ENCODE peak calls at places on chromosomes 16 and 17, in four cellular contexts. One of them, this sample, is unnamed.

GRCh38 chr17:8922451-8922850 is 43.1 kb downstream of the PIK3R5 start:
- DNase-seq in upper lobe of right lung: no peak
- DNase-seq in body of pancreas: no peak
- DNase-seq in aorta: no peak
- DNase-seq in this sample: no peak

GRCh38 chr17:2695243-2695960 is 16.2 kb downstream of the CLUH start:
- DNase-seq in upper lobe of right lung: peak
- DNase-seq in aorta: peak
- DNase-seq in body of pancreas: peak
- DNase-seq in this sample: no peak

GRCh38 chr17:63495471-63495870 is 18.6 kb downstream of the ACE start:
- DNase-seq in aorta: no peak
- DNase-seq in body of pancreas: no peak
- DNase-seq in upper lobe of right lung: no peak
- DNase-seq in this sample: no peak

GRCh38 chr16:5633845-5634440 is 536.3 kb upstream of the EEF2KMT start:
- DNase-seq in upper lobe of right lung: no peak
- DNase-seq in aorta: no peak
- DNase-seq in body of pancreas: no peak
- DNase-seq in this sample: no peak

GRCh38 chr17:82257473-82257872 is 16.0 kb downstream of the CSNK1D start:
- DNase-seq in aorta: peak
- DNase-seq in upper lobe of right lung: no peak
- DNase-seq in body of pancreas: no peak
- DNase-seq in this sample: peak

GRCh38 chr16:86565644-86566511 is 751 bp upstream of the FOXC2 start:
- DNase-seq in body of pancreas: no peak
- DNase-seq in upper lobe of right lung: no peak
- DNase-seq in aorta: no peak
- DNase-seq in this sample: no peak

GRCh38 chr17:65902831-65903549 is 288.9 kb downstream of the CEP112 start:
- DNase-seq in upper lobe of right lung: no peak
- DNase-seq in aorta: no peak
- DNase-seq in body of pancreas: peak
- DNase-seq in this sample: no peak

GRCh38 chr16:87411375-87412271 is 19.5 kb downstream of the MAP1LC3B start:
- DNase-seq in body of pancreas: no peak
- DNase-seq in aorta: no peak
- DNase-seq in upper lobe of right lung: no peak
- DNase-seq in this sample: no peak

GRCh38 chr16:30076276-30076791 is 540 bp downstream of the PPP4C start:
- DNase-seq in body of pancreas: no peak
- DNase-seq in aorta: peak
- DNase-seq in upper lobe of right lung: no peak
- DNase-seq in this sample: no peak

GRCh38 chr17:76188213-76189060 is 47.4 kb upstream of the FOXJ1 start:
- DNase-seq in upper lobe of right lung: no peak
- DNase-seq in aorta: no peak
- DNase-seq in body of pancreas: no peak
- DNase-seq in this sample: no peak

GRCh38 chr17:79965806-79966205 is 69.9 kb downstream of the TBC1D16 start:
- DNase-seq in aorta: peak
- DNase-seq in upper lobe of right lung: peak
- DNase-seq in body of pancreas: peak
- DNase-seq in this sample: no peak

GRCh38 chr17:73096201-73096600 is 3.7 kb upstream of the SLC39A11 start:
- DNase-seq in upper lobe of right lung: no peak
- DNase-seq in aorta: no peak
- DNase-seq in body of pancreas: no peak
- DNase-seq in this sample: no peak

GRCh38 chr16:143456-143855 is 5.0 kb upstream of the NPRL3 start:
- DNase-seq in aorta: no peak
- DNase-seq in body of pancreas: no peak
- DNase-seq in upper lobe of right lung: no peak
- DNase-seq in this sample: no peak

GRCh38 chr17:47789611-47790520 is 31.7 kb downstream of the OSBPL7 start:
- DNase-seq in aorta: peak
- DNase-seq in body of pancreas: peak
- DNase-seq in upper lobe of right lung: peak
- DNase-seq in this sample: no peak

GRCh38 chr17:77513045-77513444 is 372.3 kb downstream of the SEC14L1 start:
- DNase-seq in body of pancreas: no peak
- DNase-seq in aorta: no peak
- DNase-seq in upper lobe of right lung: no peak
- DNase-seq in this sample: no peak

GRCh38 chr16:5034167-5034523 is 410 bp upstream of the NAGPA start:
- DNase-seq in aorta: no peak
- DNase-seq in upper lobe of right lung: no peak
- DNase-seq in body of pancreas: no peak
- DNase-seq in this sample: no peak

GRCh38 chr17:2233441-2233947 is 70.1 kb downstream of the SMG6 start:
- DNase-seq in aorta: no peak
- DNase-seq in body of pancreas: no peak
- DNase-seq in upper lobe of right lung: no peak
- DNase-seq in this sample: no peak

GRCh38 chr17:31469959-31470358 is 78.5 kb downstream of the RAB11FIP4 start:
- DNase-seq in body of pancreas: no peak
- DNase-seq in aorta: no peak
- DNase-seq in upper lobe of right lung: no peak
- DNase-seq in this sample: no peak

GRCh38 chr17:82025401-82026107 is 2.4 kb downstream of the LRRC45 start:
- DNase-seq in upper lobe of right lung: no peak
- DNase-seq in body of pancreas: no peak
- DNase-seq in aorta: no peak
- DNase-seq in this sample: no peak

GRCh38 chr17:66830451-66830850 is 4.5 kb upstream of the CACNG5 start:
- DNase-seq in upper lobe of right lung: no peak
- DNase-seq in aorta: no peak
- DNase-seq in body of pancreas: no peak
- DNase-seq in this sample: no peak

GRCh38 chr17:79219208-79219935 is 144.7 kb downstream of the ENGASE start:
- DNase-seq in aorta: no peak
- DNase-seq in body of pancreas: no peak
- DNase-seq in upper lobe of right lung: no peak
- DNase-seq in this sample: no peak

DNA sequence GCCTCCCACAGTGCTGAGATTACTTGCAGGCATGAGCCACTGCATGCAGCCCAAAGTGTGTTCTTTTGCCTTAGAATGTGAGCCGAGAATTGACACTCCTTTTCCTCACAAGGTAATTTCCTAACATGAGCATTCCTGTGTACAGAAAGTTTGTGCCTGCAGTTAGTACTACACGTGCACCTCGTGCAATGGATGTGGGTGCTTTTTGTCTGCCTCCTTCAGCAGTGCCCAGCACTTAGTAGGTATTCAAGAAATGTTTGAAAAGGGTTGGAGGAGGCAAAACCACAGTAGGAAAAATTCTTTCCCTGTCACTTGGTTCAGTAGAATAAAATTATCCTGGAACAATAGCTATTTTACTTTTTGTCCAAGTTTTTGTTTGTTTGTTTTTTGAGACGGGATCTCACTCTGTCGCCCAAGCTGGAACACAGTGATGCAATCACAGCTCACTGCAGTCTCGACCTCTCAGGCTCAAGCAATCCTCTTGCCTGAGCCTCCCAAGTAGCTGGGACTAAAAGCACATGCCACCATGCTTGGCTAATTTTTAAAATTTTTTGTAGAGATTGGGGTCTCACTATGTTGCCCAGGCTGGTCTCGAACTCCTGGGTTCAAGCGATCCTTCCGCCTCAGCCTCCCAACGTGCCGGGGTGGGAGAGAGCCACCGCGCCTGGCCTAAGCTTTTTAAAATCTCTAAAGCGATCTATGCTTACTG is 2.4 kb downstream of the NDE1 start:
- DNase-seq in body of pancreas: no peak
- DNase-seq in aorta: no peak
- DNase-seq in upper lobe of right lung: no peak
- DNase-seq in this sample: no peak
- H3K27ac ChIP-seq in body of pancreas: no peak
- H3K27ac ChIP-seq in aorta: no peak
- H3K27ac ChIP-seq in upper lobe of right lung: no peak
- H3K27ac ChIP-seq in this sample: no peak

GRCh38 chr16:70161350-70161749 is 12.2 kb upstream of the CLEC18C start:
- DNase-seq in upper lobe of right lung: no peak
- DNase-seq in body of pancreas: no peak
- DNase-seq in aorta: peak
- DNase-seq in this sample: no peak

GRCh38 chr16:70160388-70160787 is 13.2 kb upstream of the CLEC18C start:
- DNase-seq in upper lobe of right lung: no peak
- DNase-seq in body of pancreas: no peak
- DNase-seq in aorta: peak
- DNase-seq in this sample: no peak

GRCh38 chr16:70159355-70160348 is 13.9 kb upstream of the CLEC18C start:
- DNase-seq in upper lobe of right lung: no peak
- DNase-seq in body of pancreas: no peak
- DNase-seq in aorta: peak
- DNase-seq in this sample: no peak

GRCh38 chr16:70162041-70162451 is 11.5 kb upstream of the CLEC18C start:
- DNase-seq in body of pancreas: no peak
- DNase-seq in upper lobe of right lung: no peak
- DNase-seq in aorta: peak
- DNase-seq in this sample: no peak

GRCh38 chr16:70160821-70161220 is 12.8 kb upstream of the CLEC18C start:
- DNase-seq in upper lobe of right lung: no peak
- DNase-seq in aorta: peak
- DNase-seq in body of pancreas: no peak
- DNase-seq in this sample: no peak
- H3K27ac ChIP-seq in upper lobe of right lung: no peak
- H3K27ac ChIP-seq in aorta: no peak
- H3K27ac ChIP-seq in body of pancreas: no peak
- H3K27ac ChIP-seq in this sample: no peak

DNA sequence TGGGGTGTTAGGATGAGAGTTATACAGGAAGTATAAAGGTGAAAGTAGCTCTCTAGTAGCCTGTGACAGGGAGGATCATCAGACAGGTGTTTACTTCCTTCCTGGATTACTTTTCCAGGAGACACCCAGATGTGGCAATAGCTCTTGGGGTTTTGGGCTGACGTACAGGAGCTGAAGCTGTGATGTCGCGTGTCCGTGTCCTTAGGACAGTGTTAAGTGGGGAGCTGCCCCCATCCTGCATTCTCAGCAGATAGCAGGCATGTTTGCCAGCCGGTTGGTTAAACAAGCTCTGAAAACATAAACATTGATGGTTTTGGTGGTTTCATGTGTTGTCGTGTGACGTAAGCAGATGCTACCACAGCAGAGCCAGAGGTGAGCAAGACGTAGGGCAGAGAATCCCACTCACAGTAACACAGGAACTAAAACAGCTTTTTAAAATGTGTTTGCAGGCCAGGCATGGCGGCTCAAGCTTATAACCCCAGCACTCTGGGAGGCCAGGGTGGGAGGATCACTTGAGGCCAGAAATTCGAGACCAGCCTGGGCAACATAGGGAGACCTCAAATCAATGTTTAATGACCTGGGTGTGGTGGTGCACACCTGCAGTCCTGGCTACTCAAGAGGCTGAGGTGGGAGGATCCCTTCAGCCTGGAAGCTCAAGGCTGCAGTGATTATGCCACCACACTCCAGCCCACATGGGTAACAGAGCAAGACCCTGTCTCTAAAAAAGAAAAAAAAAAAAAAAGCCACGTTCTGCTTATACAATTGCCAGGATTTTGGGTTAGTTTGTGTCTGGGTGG is 18.3 kb upstream of the IL17C start:
- DNase-seq in body of pancreas: no peak
- DNase-seq in aorta: no peak
- DNase-seq in upper lobe of right lung: no peak
- DNase-seq in this sample: no peak
- H3K27ac ChIP-seq in body of pancreas: no peak
- H3K27ac ChIP-seq in aorta: no peak
- H3K27ac ChIP-seq in upper lobe of right lung: peak
- H3K27ac ChIP-seq in this sample: no peak

GRCh38 chr16:83136924-83137323 is 510.2 kb downstream of the CDH13 start:
- DNase-seq in aorta: no peak
- DNase-seq in body of pancreas: no peak
- DNase-seq in upper lobe of right lung: no peak
- DNase-seq in this sample: no peak
- H3K27ac ChIP-seq in aorta: no peak
- H3K27ac ChIP-seq in body of pancreas: no peak
- H3K27ac ChIP-seq in upper lobe of right lung: no peak
- H3K27ac ChIP-seq in this sample: peak

GRCh38 chr16:67645397-67646121 is 615 bp downstream of the CARMIL2 start:
- DNase-seq in body of pancreas: no peak
- DNase-seq in aorta: peak
- DNase-seq in upper lobe of right lung: no peak
- DNase-seq in this sample: no peak

GRCh38 chr16:67648764-67649407 is 3.9 kb downstream of the CARMIL2 start:
- DNase-seq in upper lobe of right lung: no peak
- DNase-seq in body of pancreas: no peak
- DNase-seq in aorta: no peak
- DNase-seq in this sample: no peak

GRCh38 chr16:67648088-67648763 is 3.3 kb downstream of the CARMIL2 start:
- DNase-seq in body of pancreas: no peak
- DNase-seq in upper lobe of right lung: no peak
- DNase-seq in aorta: peak
- DNase-seq in this sample: no peak

GRCh38 chr16:67647681-67648080 is 2.7 kb downstream of the CARMIL2 start:
- DNase-seq in upper lobe of right lung: no peak
- DNase-seq in body of pancreas: no peak
- DNase-seq in aorta: no peak
- DNase-seq in this sample: no peak

DNA sequence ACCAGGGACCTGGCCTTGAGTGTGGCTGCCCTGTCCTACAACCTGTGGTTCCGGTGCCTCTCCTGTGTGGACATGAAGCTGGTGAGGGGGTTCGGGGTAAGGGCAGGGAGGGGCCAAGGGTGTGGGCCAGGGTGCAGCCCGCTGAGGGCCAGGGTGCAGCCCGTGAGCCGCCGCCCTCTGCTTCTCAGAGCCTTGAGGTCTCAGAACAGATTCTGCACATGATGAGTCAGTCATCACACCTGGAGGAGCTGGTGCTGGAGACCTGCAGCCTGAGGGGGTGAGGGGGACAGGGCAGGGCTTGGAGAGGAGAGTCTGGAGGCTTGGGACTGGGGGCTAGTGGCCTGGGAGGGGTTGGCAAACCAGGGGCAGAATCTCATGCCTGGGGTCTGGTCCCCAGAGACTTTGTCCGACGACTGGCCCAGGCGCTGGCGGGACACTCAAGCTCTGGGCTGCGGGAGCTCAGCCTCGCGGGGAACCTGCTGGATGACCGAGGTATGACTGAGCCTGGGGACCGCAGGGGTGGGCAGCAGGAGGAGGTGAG is 2.2 kb downstream of the CARMIL2 start:
- DNase-seq in upper lobe of right lung: no peak
- DNase-seq in aorta: no peak
- DNase-seq in body of pancreas: no peak
- DNase-seq in this sample: no peak
- H3K27ac ChIP-seq in upper lobe of right lung: no peak
- H3K27ac ChIP-seq in aorta: no peak
- H3K27ac ChIP-seq in body of pancreas: no peak
- H3K27ac ChIP-seq in this sample: no peak

This sample was measured in uterus.